ENCODE peak calls at places on chromosome 19, in nine cellular contexts. U, F, A, E, M, I, Z, X and W are unnamed samples.

GRCh38 chr19:44866672-44867071 is 20.6 kb downstream of the NECTIN2 start:
- DNase-seq in Z (no peak), U (no peak), F (no peak), X (no peak), I (no peak), A (no peak), M (no peak), E (no peak), W (no peak)

GRCh38 chr19:35712529-35712909 is 5.3 kb upstream of the KMT2B start:
- DNase-seq in U (no peak), F (no peak), I (no peak), Z (no peak), E (no peak), M (no peak), A (no peak), X (no peak), W (no peak)

GRCh38 chr19:40603071-40603718 is 2.0 kb downstream of the LTBP4 start:
- DNase-seq in F (no peak), X (no peak), Z (no peak), U (peak), E (peak), I (peak), A (no peak), M (peak), W (peak)

GRCh38 chr19:6233827-6234511 is 45.8 kb downstream of the MLLT1 start:
- DNase-seq in E (peak), M (no peak), U (no peak), X (no peak), I (no peak), Z (no peak), F (no peak), A (peak), W (peak)

GRCh38 chr19:46926201-46927071 is 65.6 kb downstream of the ARHGAP35 start:
- DNase-seq in A (no peak), M (no peak), F (no peak), U (no peak), Z (no peak), I (peak), X (no peak), E (no peak), W (peak)

GRCh38 chr19:3296034-3296433 is 70.3 kb upstream of the NFIC start:
- DNase-seq in E (no peak), X (no peak), Z (no peak), A (no peak), F (no peak), M (no peak), U (no peak), I (no peak), W (no peak)

GRCh38 chr19:3821857-3822364 is 35.7 kb upstream of the MATK start:
- DNase-seq in X (peak), Z (peak), U (peak), M (peak), I (peak), E (peak), F (peak), A (peak), W (no peak)

GRCh38 chr19:16025108-16026101 is 50.9 kb upstream of the TPM4 start:
- DNase-seq in Z (no peak), U (peak), A (peak), I (peak), F (no peak), M (peak), E (peak), X (no peak), W (peak)

GRCh38 chr19:58408152-58409009 is at the start of gene ZNF584:
- DNase-seq in X (peak), I (peak), U (peak), M (peak), F (peak), E (peak), A (peak), Z (peak), W (peak)

GRCh38 chr19:51448011-51448744 is 10.1 kb downstream of the SIGLEC8 start:
- DNase-seq in F (no peak), X (no peak), A (no peak), E (no peak), M (no peak), U (no peak), I (no peak), Z (no peak), W (no peak)

GRCh38 chr19:37334179-37335071 is 36.5 kb upstream of the ZNF527 start:
- DNase-seq in X (peak), F (no peak), I (no peak), Z (peak), A (peak), E (peak), M (peak), U (peak), W (peak)

GRCh38 chr19:14003279-14004051 is 2.7 kb downstream of the RFX1 start:
- DNase-seq in I (no peak), U (peak), F (no peak), M (no peak), X (no peak), A (no peak), Z (no peak), E (no peak), W (no peak)

GRCh38 chr19:46660008-46660517 is 919 bp downstream of the DACT3 start:
- DNase-seq in F (no peak), Z (no peak), I (no peak), M (peak), A (no peak), X (peak), U (peak), E (peak), W (no peak)

GRCh38 chr19:39246951-39247669 is 1.5 kb downstream of the IFNL4 start:
- DNase-seq in Z (no peak), M (no peak), U (peak), X (no peak), F (no peak), I (no peak), A (peak), E (peak), W (no peak)

GRCh38 chr19:38253788-38254187 is 2.4 kb downstream of the PPP1R14A start:
- DNase-seq in I (no peak), F (no peak), A (no peak), E (no peak), Z (no peak), M (no peak), U (no peak), X (no peak), W (no peak)

GRCh38 chr19:36136975-36137686 is 2.7 kb upstream of the CAPNS1 start:
- DNase-seq in M (no peak), Z (no peak), I (peak), F (no peak), A (peak), U (peak), X (peak), E (peak), W (peak)

GRCh38 chr19:40381321-40381720 is 8.7 kb downstream of the HIPK4 start:
- DNase-seq in U (no peak), F (no peak), M (no peak), X (no peak), A (no peak), I (no peak), E (no peak), Z (no peak), W (no peak)

GRCh38 chr19:6707011-6707657 is 13.3 kb downstream of the C3 start:
- DNase-seq in U (no peak), Z (no peak), I (no peak), A (no peak), M (no peak), F (no peak), E (no peak), X (no peak), W (no peak)

GRCh38 chr19:372306-372890 is 27.8 kb upstream of the MIER2 start:
- DNase-seq in X (no peak), A (peak), Z (no peak), U (peak), F (no peak), I (no peak), M (no peak), E (peak), W (peak)

GRCh38 chr19:43502419-43502976 is 2.0 kb downstream of the PHLDB3 start:
- DNase-seq in F (no peak), M (no peak), Z (no peak), X (no peak), E (no peak), U (no peak), I (no peak), A (no peak), W (no peak)

GRCh38 chr19:31351212-31352193 is 2.3 kb upstream of the TSHZ3 start:
- DNase-seq in Z (no peak), U (peak), X (no peak), I (peak), E (peak), F (no peak), A (no peak), M (peak), W (peak)

GRCh38 chr19:10230155-10230903 is 802 bp downstream of the S1PR2 start:
- DNase-seq in X (peak), M (peak), Z (peak), A (peak), I (no peak), U (peak), E (peak), F (no peak), W (peak)

GRCh38 chr19:56877069-56877715 is 36.7 kb upstream of the PEG3 start:
- DNase-seq in E (no peak), U (no peak), F (no peak), I (no peak), A (no peak), M (no peak), Z (no peak), X (no peak), W (no peak)

GRCh38 chr19:2168619-2169424 is 5.1 kb downstream of the DOT1L start:
- DNase-seq in A (peak), I (peak), X (peak), Z (peak), U (peak), E (peak), M (peak), F (peak), W (peak)

GRCh38 chr19:47006496-47006895 is 13.1 kb upstream of the NPAS1 start:
- DNase-seq in F (no peak), U (no peak), X (no peak), I (no peak), M (no peak), A (no peak), E (no peak), Z (no peak), W (no peak)

GRCh38 chr19:6604906-6605305 is 14.0 kb upstream of the CD70 start:
- DNase-seq in X (no peak), E (no peak), U (no peak), F (no peak), M (no peak), A (no peak), I (no peak), Z (no peak), W (no peak)

GRCh38 chr19:17584132-17584531 is 28.7 kb downstream of the COLGALT1 start:
- DNase-seq in U (no peak), E (no peak), A (no peak), I (no peak), Z (no peak), X (no peak), M (no peak), F (no peak), W (no peak)

GRCh38 chr19:3233831-3234230 is 9.4 kb downstream of the CELF5 start:
- DNase-seq in M (no peak), X (no peak), E (no peak), F (no peak), I (no peak), U (no peak), A (no peak), Z (no peak), W (no peak)

GRCh38 chr19:10289836-10290438 is at the start of gene ICAM5:
- DNase-seq in M (no peak), I (peak), F (no peak), A (no peak), X (no peak), U (peak), Z (peak), E (peak), W (no peak)

GRCh38 chr19:55196803-55197202 is 12.5 kb downstream of the PTPRH start:
- DNase-seq in E (peak), I (no peak), Z (no peak), M (no peak), X (no peak), U (peak), A (no peak), F (no peak), W (no peak)

GRCh38 chr19:2457394-2458037 is 757 bp upstream of the LMNB2 start:
- DNase-seq in U (no peak), M (no peak), E (no peak), F (no peak), Z (no peak), X (no peak), I (no peak), A (no peak), W (no peak)